ENCODE peak calls at places on chromosomes 2 and 18, in nine cellular contexts. One of them, this sample, is unnamed.

GRCh38 chr2:179302764-179303561 is 38.3 kb upstream of the SESTD1 start:
- DNase-seq in foreskin fibroblast: peak
- DNase-seq in astrocyte of the spinal cord: peak
- DNase-seq in A549: no peak
- DNase-seq in HFFc6: no peak
- DNase-seq in cardiac fibroblast: peak
- DNase-seq in WTC11: no peak
- DNase-seq in upper lobe of right lung: no peak
- DNase-seq in MCF 10A: no peak
- DNase-seq in this sample: no peak

GRCh38 chr2:72134997-72135800 is 12.5 kb downstream of the CYP26B1 start:
- DNase-seq in foreskin fibroblast: no peak
- DNase-seq in astrocyte of the spinal cord: no peak
- DNase-seq in A549: no peak
- DNase-seq in HFFc6: no peak
- DNase-seq in cardiac fibroblast: no peak
- DNase-seq in WTC11: no peak
- DNase-seq in upper lobe of right lung: peak
- DNase-seq in MCF 10A: no peak
- DNase-seq in this sample: no peak

GRCh38 chr18:48290162-48290926 is 118.8 kb downstream of the ZBTB7C start:
- DNase-seq in foreskin fibroblast: no peak
- DNase-seq in astrocyte of the spinal cord: no peak
- DNase-seq in A549: no peak
- DNase-seq in HFFc6: no peak
- DNase-seq in cardiac fibroblast: no peak
- DNase-seq in WTC11: no peak
- DNase-seq in upper lobe of right lung: no peak
- DNase-seq in MCF 10A: no peak
- DNase-seq in this sample: no peak

GRCh38 chr2:121161272-121161671 is 123.7 kb downstream of the TFCP2L1 start:
- DNase-seq in foreskin fibroblast: no peak
- DNase-seq in astrocyte of the spinal cord: no peak
- DNase-seq in A549: no peak
- DNase-seq in HFFc6: no peak
- DNase-seq in cardiac fibroblast: no peak
- DNase-seq in WTC11: no peak
- DNase-seq in upper lobe of right lung: no peak
- DNase-seq in MCF 10A: no peak
- DNase-seq in this sample: no peak

GRCh38 chr2:229447227-229447626 is 176.1 kb upstream of the PID1 start:
- DNase-seq in foreskin fibroblast: no peak
- DNase-seq in astrocyte of the spinal cord: no peak
- DNase-seq in A549: no peak
- DNase-seq in HFFc6: no peak
- DNase-seq in cardiac fibroblast: no peak
- DNase-seq in WTC11: no peak
- DNase-seq in upper lobe of right lung: no peak
- DNase-seq in MCF 10A: no peak
- DNase-seq in this sample: no peak

GRCh38 chr2:38615237-38615636 is 12.5 kb upstream of the HNRNPLL start:
- DNase-seq in foreskin fibroblast: no peak
- DNase-seq in astrocyte of the spinal cord: no peak
- DNase-seq in A549: no peak
- DNase-seq in HFFc6: no peak
- DNase-seq in cardiac fibroblast: peak
- DNase-seq in WTC11: no peak
- DNase-seq in upper lobe of right lung: no peak
- DNase-seq in MCF 10A: no peak
- DNase-seq in this sample: no peak

GRCh38 chr2:181106229-181106628 is 125.8 kb downstream of the UBE2E3 start:
- DNase-seq in foreskin fibroblast: peak
- DNase-seq in astrocyte of the spinal cord: peak
- DNase-seq in A549: no peak
- DNase-seq in HFFc6: no peak
- DNase-seq in cardiac fibroblast: no peak
- DNase-seq in WTC11: no peak
- DNase-seq in upper lobe of right lung: no peak
- DNase-seq in MCF 10A: no peak
- DNase-seq in this sample: no peak

GRCh38 chr2:122863516-122863915 is 1108.1 kb downstream of the TSN start:
- DNase-seq in foreskin fibroblast: no peak
- DNase-seq in astrocyte of the spinal cord: no peak
- DNase-seq in A549: no peak
- DNase-seq in HFFc6: no peak
- DNase-seq in cardiac fibroblast: no peak
- DNase-seq in WTC11: no peak
- DNase-seq in upper lobe of right lung: no peak
- DNase-seq in MCF 10A: no peak
- DNase-seq in this sample: no peak

GRCh38 chr2:215635788-215636139 is 199.9 kb upstream of the FN1 start:
- DNase-seq in foreskin fibroblast: peak
- DNase-seq in astrocyte of the spinal cord: peak
- DNase-seq in A549: peak
- DNase-seq in HFFc6: peak
- DNase-seq in cardiac fibroblast: peak
- DNase-seq in WTC11: no peak
- DNase-seq in upper lobe of right lung: no peak
- DNase-seq in MCF 10A: peak
- DNase-seq in this sample: no peak

GRCh38 chr2:108026095-108026794 is 39.9 kb downstream of the SLC5A7 start:
- DNase-seq in foreskin fibroblast: no peak
- DNase-seq in astrocyte of the spinal cord: no peak
- DNase-seq in A549: no peak
- DNase-seq in HFFc6: no peak
- DNase-seq in cardiac fibroblast: no peak
- DNase-seq in WTC11: no peak
- DNase-seq in upper lobe of right lung: no peak
- DNase-seq in MCF 10A: no peak
- DNase-seq in this sample: no peak

GRCh38 chr2:240962371-240963064 is 35.9 kb upstream of the SNED1 start:
- DNase-seq in foreskin fibroblast: no peak
- DNase-seq in astrocyte of the spinal cord: peak
- DNase-seq in A549: no peak
- DNase-seq in HFFc6: no peak
- DNase-seq in cardiac fibroblast: peak
- DNase-seq in WTC11: no peak
- DNase-seq in upper lobe of right lung: peak
- DNase-seq in MCF 10A: no peak
- DNase-seq in this sample: no peak

GRCh38 chr2:205730191-205730590 is 47.9 kb downstream of the NRP2 start:
- DNase-seq in foreskin fibroblast: no peak
- DNase-seq in astrocyte of the spinal cord: no peak
- DNase-seq in A549: no peak
- DNase-seq in HFFc6: no peak
- DNase-seq in cardiac fibroblast: no peak
- DNase-seq in WTC11: no peak
- DNase-seq in upper lobe of right lung: no peak
- DNase-seq in MCF 10A: no peak
- DNase-seq in this sample: no peak

GRCh38 chr2:114534728-114535084 is 92.3 kb downstream of the DPP10 start:
- DNase-seq in foreskin fibroblast: no peak
- DNase-seq in astrocyte of the spinal cord: no peak
- DNase-seq in A549: no peak
- DNase-seq in HFFc6: no peak
- DNase-seq in cardiac fibroblast: no peak
- DNase-seq in WTC11: no peak
- DNase-seq in upper lobe of right lung: no peak
- DNase-seq in MCF 10A: no peak
- DNase-seq in this sample: no peak

GRCh38 chr2:120620025-120620793 is 115.5 kb upstream of the GLI2 start:
- DNase-seq in foreskin fibroblast: peak
- DNase-seq in astrocyte of the spinal cord: peak
- DNase-seq in A549: peak
- DNase-seq in HFFc6: peak
- DNase-seq in cardiac fibroblast: no peak
- DNase-seq in WTC11: no peak
- DNase-seq in upper lobe of right lung: no peak
- DNase-seq in MCF 10A: peak
- DNase-seq in this sample: no peak

GRCh38 chr2:9585486-9585885 is 29.9 kb upstream of the ADAM17 start:
- DNase-seq in foreskin fibroblast: no peak
- DNase-seq in astrocyte of the spinal cord: no peak
- DNase-seq in A549: no peak
- DNase-seq in HFFc6: no peak
- DNase-seq in cardiac fibroblast: no peak
- DNase-seq in WTC11: no peak
- DNase-seq in upper lobe of right lung: no peak
- DNase-seq in MCF 10A: no peak
- DNase-seq in this sample: no peak
- TF ChIP-seq CTCF in foreskin fibroblast: no peak
- TF ChIP-seq CTCF in astrocyte of the spinal cord: no peak
- TF ChIP-seq CTCF in A549: no peak
- TF ChIP-seq CTCF in HFFc6: no peak
- TF ChIP-seq CTCF in cardiac fibroblast: no peak
- TF ChIP-seq CTCF in WTC11: no peak
- TF ChIP-seq CTCF in upper lobe of right lung: no peak
- TF ChIP-seq CTCF in MCF 10A: no peak
- TF ChIP-seq CTCF in this sample: no peak

GRCh38 chr2:227127236-227127635 is 36.8 kb downstream of the COL4A4 start:
- DNase-seq in foreskin fibroblast: no peak
- DNase-seq in astrocyte of the spinal cord: no peak
- DNase-seq in A549: no peak
- DNase-seq in HFFc6: no peak
- DNase-seq in cardiac fibroblast: no peak
- DNase-seq in WTC11: no peak
- DNase-seq in upper lobe of right lung: no peak
- DNase-seq in MCF 10A: no peak
- DNase-seq in this sample: no peak

GRCh38 chr2:227130636-227131035 is 33.4 kb downstream of the COL4A4 start:
- DNase-seq in foreskin fibroblast: no peak
- DNase-seq in astrocyte of the spinal cord: no peak
- DNase-seq in A549: no peak
- DNase-seq in HFFc6: no peak
- DNase-seq in cardiac fibroblast: no peak
- DNase-seq in WTC11: no peak
- DNase-seq in upper lobe of right lung: no peak
- DNase-seq in MCF 10A: no peak
- DNase-seq in this sample: no peak

GRCh38 chr2:227123697-227124096 is 40.3 kb downstream of the COL4A4 start:
- DNase-seq in foreskin fibroblast: no peak
- DNase-seq in astrocyte of the spinal cord: no peak
- DNase-seq in A549: no peak
- DNase-seq in HFFc6: no peak
- DNase-seq in cardiac fibroblast: no peak
- DNase-seq in WTC11: no peak
- DNase-seq in upper lobe of right lung: no peak
- DNase-seq in MCF 10A: no peak
- DNase-seq in this sample: no peak

GRCh38 chr2:227125506-227125905 is 38.5 kb downstream of the COL4A4 start:
- DNase-seq in foreskin fibroblast: no peak
- DNase-seq in astrocyte of the spinal cord: no peak
- DNase-seq in A549: peak
- DNase-seq in HFFc6: no peak
- DNase-seq in cardiac fibroblast: no peak
- DNase-seq in WTC11: peak
- DNase-seq in upper lobe of right lung: no peak
- DNase-seq in MCF 10A: no peak
- DNase-seq in this sample: peak
- TF ChIP-seq CTCF in foreskin fibroblast: peak
- TF ChIP-seq CTCF in astrocyte of the spinal cord: peak
- TF ChIP-seq CTCF in A549: no peak
- TF ChIP-seq CTCF in HFFc6: peak
- TF ChIP-seq CTCF in cardiac fibroblast: peak
- TF ChIP-seq CTCF in WTC11: peak
- TF ChIP-seq CTCF in upper lobe of right lung: no peak
- TF ChIP-seq CTCF in MCF 10A: no peak
- TF ChIP-seq CTCF in this sample: no peak

GRCh38 chr18:10230072-10230471 is 224.4 kb upstream of the APCDD1 start:
- DNase-seq in foreskin fibroblast: peak
- DNase-seq in astrocyte of the spinal cord: peak
- DNase-seq in A549: peak
- DNase-seq in HFFc6: peak
- DNase-seq in cardiac fibroblast: peak
- DNase-seq in WTC11: no peak
- DNase-seq in upper lobe of right lung: no peak
- DNase-seq in MCF 10A: peak
- DNase-seq in this sample: no peak
- TF ChIP-seq CTCF in foreskin fibroblast: peak
- TF ChIP-seq CTCF in astrocyte of the spinal cord: peak
- TF ChIP-seq CTCF in A549: no peak
- TF ChIP-seq CTCF in HFFc6: peak
- TF ChIP-seq CTCF in cardiac fibroblast: peak
- TF ChIP-seq CTCF in WTC11: no peak
- TF ChIP-seq CTCF in upper lobe of right lung: no peak
- TF ChIP-seq CTCF in MCF 10A: peak
- TF ChIP-seq CTCF in this sample: no peak

DNA sequence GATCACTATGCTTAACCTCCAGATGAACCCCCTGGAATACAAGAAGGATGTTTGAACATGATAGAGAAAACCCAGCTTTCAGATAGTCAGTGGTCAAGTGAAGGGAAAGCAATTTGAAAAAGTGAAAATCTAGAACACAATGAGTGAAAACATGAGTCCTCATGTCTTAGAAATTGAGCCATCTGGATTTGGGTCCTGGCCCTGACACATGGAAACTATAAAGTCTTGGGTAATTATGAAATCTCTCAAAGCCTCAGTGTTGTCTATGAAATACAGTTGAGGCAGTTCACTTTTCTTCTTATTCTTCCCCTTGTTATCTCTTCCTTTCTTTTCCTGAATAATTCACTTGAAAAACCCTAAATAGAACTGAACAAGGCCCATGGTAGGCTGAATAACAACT is 120.6 kb downstream of the EN1 start:
- DNase-seq in foreskin fibroblast: no peak
- DNase-seq in astrocyte of the spinal cord: no peak
- DNase-seq in A549: no peak
- DNase-seq in HFFc6: no peak
- DNase-seq in cardiac fibroblast: no peak
- DNase-seq in WTC11: no peak
- DNase-seq in upper lobe of right lung: no peak
- DNase-seq in MCF 10A: no peak
- DNase-seq in this sample: no peak
- TF ChIP-seq CTCF in foreskin fibroblast: no peak
- TF ChIP-seq CTCF in astrocyte of the spinal cord: no peak
- TF ChIP-seq CTCF in A549: no peak
- TF ChIP-seq CTCF in HFFc6: no peak
- TF ChIP-seq CTCF in cardiac fibroblast: no peak
- TF ChIP-seq CTCF in WTC11: no peak
- TF ChIP-seq CTCF in upper lobe of right lung: no peak
- TF ChIP-seq CTCF in MCF 10A: no peak
- TF ChIP-seq CTCF in this sample: no peak

GRCh38 chr18:70172225-70172624 is 33.3 kb downstream of the RTTN start:
- DNase-seq in foreskin fibroblast: no peak
- DNase-seq in astrocyte of the spinal cord: peak
- DNase-seq in A549: peak
- DNase-seq in HFFc6: peak
- DNase-seq in cardiac fibroblast: peak
- DNase-seq in WTC11: no peak
- DNase-seq in upper lobe of right lung: no peak
- DNase-seq in MCF 10A: peak
- DNase-seq in this sample: no peak
- TF ChIP-seq CTCF in foreskin fibroblast: peak
- TF ChIP-seq CTCF in astrocyte of the spinal cord: peak
- TF ChIP-seq CTCF in A549: peak
- TF ChIP-seq CTCF in HFFc6: peak
- TF ChIP-seq CTCF in cardiac fibroblast: peak
- TF ChIP-seq CTCF in WTC11: no peak
- TF ChIP-seq CTCF in upper lobe of right lung: no peak
- TF ChIP-seq CTCF in MCF 10A: peak
- TF ChIP-seq CTCF in this sample: no peak